ENCODE peak calls at places on chromosomes 11 and 22, in eight cellular contexts. V, O, U, A, R, M, J and Z are unnamed samples. For H3K36me3, the result is how much of the 10 kb centered on the place peaks cover.

GRCh38 chr11:62574363-62575057 is 819 bp upstream of the EEF1G start:
- DNase-seq in V (no peak), O (no peak), U (no peak), A (peak), R (peak), M (peak), J (no peak), Z (no peak)

GRCh38 chr11:111736191-111736590 is 30.0 kb downstream of the PPP2R1B start:
- DNase-seq in V (no peak), O (no peak), U (no peak), A (no peak), R (peak), M (no peak), J (no peak), Z (no peak)

GRCh38 chr11:27795955-27796861 is 96.0 kb upstream of the BDNF start:
- DNase-seq in V (no peak), O (no peak), U (peak), A (no peak), R (no peak), M (no peak), J (no peak), Z (no peak)

GRCh38 chr11:10651579-10652361 is 41.8 kb downstream of the IRAG1 start:
- DNase-seq in V (no peak), O (no peak), U (no peak), A (no peak), R (peak), M (no peak), J (no peak), Z (no peak)

GRCh38 chr11:76610371-76610770 is 60.2 kb downstream of the LRRC32 start:
- DNase-seq in V (no peak), O (no peak), U (no peak), A (no peak), R (no peak), M (peak), J (no peak), Z (no peak)

GRCh38 chr11:2830886-2831285 is 54.7 kb downstream of the CDKN1C start:
- DNase-seq in V (no peak), O (no peak), U (no peak), A (no peak), R (peak), M (no peak), J (no peak), Z (no peak)

GRCh38 chr11:8369592-8370205 is 106.0 kb upstream of the LMO1 start:
- DNase-seq in V (no peak), O (peak), U (no peak), A (peak), R (no peak), M (no peak), J (no peak), Z (no peak)

GRCh38 chr22:32325416-32325801 is 32.3 kb upstream of the RFPL3 start:
- DNase-seq in V (no peak), O (no peak), U (no peak), A (peak), R (peak), M (no peak), J (no peak), Z (no peak)

GRCh38 chr11:1983601-1983961 is 14.1 kb downstream of the H19 start:
- DNase-seq in V (no peak), O (peak), U (no peak), A (peak), R (peak), M (no peak), J (no peak), Z (no peak)

GRCh38 chr11:62394825-62395538 is 23.9 kb upstream of the SCGB1A1 start:
- DNase-seq in V (peak), O (peak), U (peak), A (peak), R (peak), M (peak), J (peak), Z (no peak)

GRCh38 chr22:20091690-20092476 is 11.8 kb downstream of the DGCR8 start:
- DNase-seq in V (peak), O (no peak), U (no peak), A (no peak), R (peak), M (no peak), J (no peak), Z (no peak)
- H3K4me3 ChIP-seq in V (peak), O (no peak), U (no peak), A (no peak), R (no peak), M (no peak), J (no peak), Z (no peak)

GRCh38 chr11:65205602-65205967 is 23.9 kb downstream of the CAPN1 start:
- DNase-seq in V (no peak), O (no peak), U (no peak), A (peak), R (peak), M (no peak), J (no peak), Z (no peak)
- H3K36me3 ChIP-seq in V (under half), O (half or more), U (under half), A (under half), R (under half), M (under half), J (under half), Z (under half)

DNA sequence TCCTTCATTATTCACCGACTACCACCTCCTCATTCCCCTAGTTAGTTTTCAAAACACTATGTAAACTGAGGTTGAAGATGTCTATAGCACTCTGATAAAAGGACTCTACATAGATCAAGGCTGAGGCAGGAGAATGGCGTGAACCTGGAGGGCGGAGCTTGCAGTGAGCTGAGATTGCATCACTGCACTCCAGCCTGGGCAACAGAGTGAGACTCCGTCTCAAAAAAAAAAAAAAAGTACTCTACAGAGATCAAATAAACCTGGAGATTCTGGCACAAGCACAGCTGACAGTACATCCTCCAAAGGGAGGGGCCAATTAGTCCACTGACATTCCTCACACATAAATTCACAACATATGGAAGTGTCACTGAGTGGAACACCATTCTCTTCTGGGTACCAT is 31.0 kb downstream of the TSG101 start:
- DNase-seq in V (no peak), O (no peak), U (peak), A (no peak), R (no peak), M (no peak), J (no peak), Z (no peak)
- H3K4me3 ChIP-seq in V (no peak), O (no peak), U (no peak), A (no peak), R (no peak), M (no peak), J (no peak), Z (no peak)

GRCh38 chr22:36318442-36318841 is 65.5 kb downstream of the APOL1 start:
- DNase-seq in V (no peak), O (no peak), U (no peak), A (no peak), R (no peak), M (no peak), J (no peak), Z (no peak)
- H3K36me3 ChIP-seq in V (half or more), O (half or more), U (under half), A (half or more), R (half or more), M (under half), J (under half), Z (under half)

DNA sequence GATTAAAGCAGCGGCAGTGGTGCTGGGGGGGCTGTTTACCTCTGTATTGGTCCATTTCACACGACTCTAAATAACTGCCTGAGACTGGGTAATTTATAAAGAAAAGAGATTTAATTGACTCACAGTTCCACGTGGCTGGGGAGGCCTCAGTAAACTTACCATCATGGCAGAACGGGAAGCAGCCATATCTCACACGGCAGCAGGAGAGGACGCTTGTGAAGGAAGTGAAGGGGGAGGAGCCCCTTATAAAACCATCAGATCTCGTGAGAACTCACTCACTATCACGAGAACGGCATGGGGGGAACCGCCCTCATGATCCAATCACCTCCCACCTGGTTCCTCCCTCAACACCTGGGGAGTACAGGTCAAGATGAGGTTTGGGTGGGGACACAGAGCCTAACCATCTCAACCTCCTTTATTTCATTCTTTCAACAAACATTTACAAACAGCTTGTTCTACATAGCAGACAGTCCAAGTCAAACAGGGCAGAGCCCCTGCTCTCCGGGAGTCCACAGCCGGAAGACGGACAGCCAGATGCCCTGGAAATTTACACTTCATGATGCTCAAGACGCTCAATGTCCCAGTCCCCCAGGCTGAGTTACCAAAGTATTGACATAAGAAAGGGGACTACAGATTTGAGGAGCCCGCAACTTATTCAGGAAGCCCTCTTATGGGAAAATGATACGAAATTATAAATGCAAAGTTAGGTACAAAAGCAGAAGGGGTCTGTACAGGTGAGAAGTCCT is 26.3 kb upstream of the HMGXB4 start:
- DNase-seq in V (peak), O (no peak), U (no peak), A (no peak), R (no peak), M (no peak), J (no peak), Z (no peak)
- H3K4me3 ChIP-seq in V (no peak), O (no peak), U (no peak), A (no peak), R (no peak), M (no peak), J (no peak), Z (peak)

DNA sequence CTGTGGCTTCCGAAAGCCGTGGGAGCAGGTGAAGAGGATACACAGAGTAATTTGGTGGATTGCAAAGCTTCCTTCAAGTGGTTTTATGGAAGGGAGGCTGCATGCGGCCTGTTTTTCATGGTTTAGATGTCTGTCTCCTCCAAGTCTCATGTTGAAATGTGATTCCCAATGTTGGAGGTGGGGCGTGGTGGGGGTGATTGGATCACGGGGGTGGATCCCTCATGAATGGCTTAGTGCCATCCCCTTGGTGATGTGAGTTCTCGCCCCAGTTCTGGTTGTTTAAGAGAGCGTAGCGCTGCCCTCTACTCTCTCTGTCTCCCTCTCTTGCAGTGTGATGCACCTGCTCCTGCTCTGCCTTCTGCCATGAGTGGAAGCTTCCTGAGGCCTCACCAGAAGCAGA is 247.8 kb upstream of the B3GAT1 start:
- DNase-seq in V (no peak), O (no peak), U (no peak), A (peak), R (peak), M (no peak), J (no peak), Z (no peak)
- H3K36me3 ChIP-seq in V (under half), O (under half), U (under half), A (under half), R (under half), M (under half), J (under half), Z (under half)

GRCh38 chr11:29279716-29280115 is 737.1 kb downstream of the KCNA4 start:
- DNase-seq in V (no peak), O (no peak), U (no peak), A (no peak), R (no peak), M (no peak), J (no peak), Z (no peak)

GRCh38 chr11:29280452-29280851 is 736.4 kb downstream of the KCNA4 start:
- DNase-seq in V (no peak), O (no peak), U (no peak), A (no peak), R (no peak), M (no peak), J (peak), Z (no peak)

DNA sequence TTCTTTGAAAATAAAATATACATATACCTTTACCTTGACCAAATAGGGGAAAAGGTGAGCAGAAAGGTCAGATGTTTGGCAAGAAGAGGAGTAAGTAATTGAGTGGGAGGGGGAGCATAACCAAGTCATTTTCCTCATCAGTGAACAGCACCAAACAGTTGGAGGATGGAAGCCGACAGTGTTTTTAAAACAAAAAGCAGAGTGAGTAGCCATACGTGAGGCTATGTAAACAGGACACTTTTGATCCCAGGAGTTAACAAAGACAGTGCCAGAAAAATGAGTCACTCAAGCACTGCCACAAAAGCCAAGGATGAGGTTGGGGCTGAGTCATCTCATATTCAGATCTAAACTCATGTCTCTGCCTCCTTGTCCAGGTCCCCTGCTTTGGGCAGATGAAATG is 734.7 kb downstream of the KCNA4 start:
- DNase-seq in V (no peak), O (peak), U (no peak), A (no peak), R (no peak), M (no peak), J (peak), Z (peak)
- H3K4me3 ChIP-seq in V (no peak), O (no peak), U (no peak), A (no peak), R (no peak), M (no peak), J (no peak), Z (no peak)

DNA sequence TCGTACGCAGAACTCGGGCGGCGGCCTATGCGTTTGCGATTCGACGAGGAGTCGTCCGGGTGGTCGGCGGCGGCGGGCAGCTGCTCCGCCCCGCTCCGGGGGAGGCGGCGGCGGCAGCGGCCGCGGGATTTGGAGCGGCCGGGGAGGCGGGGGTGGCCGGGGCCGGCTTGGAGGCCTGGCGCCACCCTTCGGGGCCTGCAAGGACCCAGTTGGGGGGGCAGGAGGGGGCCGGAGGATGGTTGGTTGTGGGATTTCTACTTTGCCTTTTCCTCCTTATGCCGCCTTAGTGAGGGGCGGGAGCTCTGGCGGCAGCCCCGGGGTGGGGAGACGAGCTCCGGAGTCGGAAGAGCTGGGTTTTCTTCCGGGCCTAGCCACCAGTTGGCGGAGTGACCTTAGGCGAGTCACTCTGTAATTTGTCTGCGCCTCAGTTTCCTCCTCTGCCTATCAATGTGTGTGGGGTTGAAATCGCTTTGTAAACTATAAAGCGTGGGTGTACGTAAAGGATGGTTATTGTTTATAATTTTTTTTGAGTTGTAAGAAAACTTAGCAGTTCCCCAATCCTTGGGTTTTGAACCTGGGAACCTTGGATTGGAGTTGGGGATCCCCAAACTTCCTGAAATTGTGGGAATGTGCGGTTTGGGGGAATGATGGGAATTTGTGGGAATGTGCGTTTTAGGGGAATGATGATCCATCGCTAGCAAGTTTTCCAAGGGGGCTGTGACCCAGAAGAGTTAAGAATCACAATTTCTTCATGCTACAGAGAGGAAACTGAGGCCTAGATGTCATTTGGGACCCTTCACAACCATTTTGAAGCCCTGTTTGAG is 679 bp downstream of the TUG1 start:
- DNase-seq in V (peak), O (no peak), U (peak), A (no peak), R (no peak), M (peak), J (no peak), Z (no peak)
- H3K36me3 ChIP-seq in V (under half), O (half or more), U (under half), A (under half), R (under half), M (under half), J (under half), Z (under half)

GRCh38 chr22:50600967-50601668 is 525 bp downstream of the MAPK8IP2 start:
- DNase-seq in V (no peak), O (peak), U (no peak), A (no peak), R (peak), M (no peak), J (no peak), Z (no peak)
- H3K4me3 ChIP-seq in V (no peak), O (no peak), U (peak), A (no peak), R (no peak), M (peak), J (no peak), Z (peak)

DNA sequence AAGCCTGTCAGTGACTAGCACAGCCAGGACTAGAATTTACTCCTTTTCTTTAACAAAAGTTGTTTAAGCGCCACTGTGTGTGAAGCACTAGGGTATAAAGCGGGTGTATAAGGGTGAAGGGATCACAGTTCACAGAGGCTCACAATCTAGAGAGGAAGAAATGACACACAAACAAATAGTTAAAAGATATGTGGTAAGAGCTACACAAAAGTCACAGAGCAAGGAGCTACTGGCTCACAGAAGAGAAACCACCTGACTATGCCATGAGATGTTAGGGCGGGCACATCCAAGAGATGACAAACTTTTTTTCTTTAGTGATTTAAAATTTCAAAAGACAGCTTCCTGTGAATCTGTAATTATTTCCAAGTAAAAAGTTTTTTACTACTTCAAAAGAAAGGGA is 55.6 kb downstream of the PHF21A start:
- DNase-seq in V (peak), O (no peak), U (no peak), A (no peak), R (no peak), M (no peak), J (no peak), Z (no peak)
- H3K36me3 ChIP-seq in V (under half), O (under half), U (under half), A (under half), R (under half), M (under half), J (under half), Z (under half)